ENCODE peak calls at places on chromosomes 6 and 20, in ten cellular contexts. One of them, this sample, is unnamed.

GRCh38 chr6:157982297-157982579 is 575 bp downstream of the SYNJ2 start:
- DNase-seq in osteocyte: no peak
- DNase-seq in neural crest cell: no peak
- DNase-seq in mesenchymal stem cell: peak; percentile 70
- DNase-seq in substantia nigra: no peak
- DNase-seq in HFFc6: no peak
- DNase-seq in HuH-7: no peak
- DNase-seq in GF-D8: no peak
- DNase-seq in RPMI7951: peak; percentile 31
- DNase-seq in AG04450: no peak
- DNase-seq in this sample: peak; percentile 36

GRCh38 chr20:24746351-24746685 is 202.8 kb upstream of the CST7 start:
- DNase-seq in substantia nigra: no peak
- DNase-seq in AG04450: no peak
- DNase-seq in HFFc6: no peak
- DNase-seq in neural crest cell: no peak
- DNase-seq in GF-D8: no peak
- DNase-seq in osteocyte: peak; percentile 80
- DNase-seq in mesenchymal stem cell: no peak
- DNase-seq in RPMI7951: peak; percentile 72
- DNase-seq in HuH-7: no peak
- DNase-seq in this sample: no peak

GRCh38 chr6:33217681-33218080 is 9.4 kb downstream of the RING1 start:
- DNase-seq in HuH-7: no peak
- DNase-seq in GF-D8: no peak
- DNase-seq in RPMI7951: peak; percentile 23
- DNase-seq in osteocyte: no peak
- DNase-seq in neural crest cell: no peak
- DNase-seq in mesenchymal stem cell: no peak
- DNase-seq in HFFc6: no peak
- DNase-seq in substantia nigra: no peak
- DNase-seq in AG04450: no peak
- DNase-seq in this sample: no peak

GRCh38 chr6:170129691-170130171 is 161.1 kb downstream of the DLL1 start:
- DNase-seq in substantia nigra: no peak
- DNase-seq in AG04450: no peak
- DNase-seq in mesenchymal stem cell: no peak
- DNase-seq in GF-D8: no peak
- DNase-seq in HFFc6: no peak
- DNase-seq in osteocyte: peak; percentile 87
- DNase-seq in RPMI7951: peak; percentile 89
- DNase-seq in HuH-7: no peak
- DNase-seq in neural crest cell: no peak
- DNase-seq in this sample: no peak

GRCh38 chr6:39452746-39453145 is 130.2 kb upstream of the KCNK16 start:
- DNase-seq in HuH-7: no peak
- DNase-seq in HFFc6: no peak
- DNase-seq in mesenchymal stem cell: no peak
- DNase-seq in AG04450: no peak
- DNase-seq in RPMI7951: peak; percentile 73
- DNase-seq in GF-D8: no peak
- DNase-seq in osteocyte: no peak
- DNase-seq in substantia nigra: no peak
- DNase-seq in neural crest cell: no peak
- DNase-seq in this sample: no peak

GRCh38 chr6:130046711-130047439 is 28.5 kb downstream of the L3MBTL3 start:
- DNase-seq in neural crest cell: no peak
- DNase-seq in HuH-7: no peak
- DNase-seq in AG04450: no peak
- DNase-seq in osteocyte: no peak
- DNase-seq in HFFc6: peak; percentile 12
- DNase-seq in GF-D8: no peak
- DNase-seq in RPMI7951: no peak
- DNase-seq in mesenchymal stem cell: no peak
- DNase-seq in substantia nigra: no peak
- DNase-seq in this sample: peak; percentile 64

GRCh38 chr20:61135266-61135665 is 116.8 kb upstream of the CDH4 start:
- DNase-seq in HFFc6: no peak
- DNase-seq in mesenchymal stem cell: no peak
- DNase-seq in osteocyte: no peak
- DNase-seq in AG04450: no peak
- DNase-seq in substantia nigra: no peak
- DNase-seq in HuH-7: no peak
- DNase-seq in GF-D8: no peak
- DNase-seq in RPMI7951: no peak
- DNase-seq in neural crest cell: no peak
- DNase-seq in this sample: no peak

GRCh38 chr6:81003156-81003555 is 749.3 kb downstream of the TENT5A start:
- DNase-seq in HFFc6: peak; percentile 19
- DNase-seq in substantia nigra: no peak
- DNase-seq in AG04450: no peak
- DNase-seq in RPMI7951: peak; percentile 17
- DNase-seq in HuH-7: no peak
- DNase-seq in GF-D8: no peak
- DNase-seq in osteocyte: no peak
- DNase-seq in mesenchymal stem cell: no peak
- DNase-seq in neural crest cell: no peak
- DNase-seq in this sample: peak; percentile 63

GRCh38 chr20:52490715-52491430 is 299.3 kb upstream of the ZFP64 start:
- DNase-seq in GF-D8: no peak
- DNase-seq in substantia nigra: no peak
- DNase-seq in HFFc6: peak; percentile 7
- DNase-seq in mesenchymal stem cell: peak; percentile 98
- DNase-seq in osteocyte: no peak
- DNase-seq in RPMI7951: peak; percentile 68
- DNase-seq in AG04450: peak; percentile 85
- DNase-seq in neural crest cell: no peak
- DNase-seq in HuH-7: no peak
- DNase-seq in this sample: peak; percentile 82

GRCh38 chr20:45433316-45433715 is 17.4 kb downstream of the PIGT start:
- DNase-seq in GF-D8: no peak
- DNase-seq in substantia nigra: peak; percentile 90
- DNase-seq in HuH-7: no peak
- DNase-seq in RPMI7951: peak; percentile 82
- DNase-seq in osteocyte: no peak
- DNase-seq in mesenchymal stem cell: peak; percentile 8
- DNase-seq in HFFc6: peak; percentile 58
- DNase-seq in AG04450: peak; percentile 80
- DNase-seq in neural crest cell: no peak
- DNase-seq in this sample: peak; percentile 67

GRCh38 chr20:62009869-62010445 is 55.7 kb downstream of the TAF4 start:
- DNase-seq in mesenchymal stem cell: no peak
- DNase-seq in GF-D8: no peak
- DNase-seq in HFFc6: no peak
- DNase-seq in osteocyte: no peak
- DNase-seq in RPMI7951: no peak
- DNase-seq in substantia nigra: no peak
- DNase-seq in neural crest cell: no peak
- DNase-seq in HuH-7: no peak
- DNase-seq in AG04450: no peak
- DNase-seq in this sample: no peak

GRCh38 chr6:122753688-122754056 is 25.8 kb upstream of the FABP7 start:
- DNase-seq in RPMI7951: peak; percentile 20
- DNase-seq in GF-D8: no peak
- DNase-seq in HFFc6: peak; percentile 1
- DNase-seq in HuH-7: no peak
- DNase-seq in AG04450: no peak
- DNase-seq in osteocyte: no peak
- DNase-seq in substantia nigra: no peak
- DNase-seq in neural crest cell: no peak
- DNase-seq in mesenchymal stem cell: no peak
- DNase-seq in this sample: peak; percentile 9

GRCh38 chr6:160238786-160239751 is 19.6 kb downstream of the SLC22A2 start:
- DNase-seq in mesenchymal stem cell: no peak
- DNase-seq in neural crest cell: no peak
- DNase-seq in osteocyte: no peak
- DNase-seq in AG04450: no peak
- DNase-seq in HFFc6: no peak
- DNase-seq in RPMI7951: peak; percentile 90
- DNase-seq in substantia nigra: no peak
- DNase-seq in HuH-7: no peak
- DNase-seq in GF-D8: no peak
- DNase-seq in this sample: peak; percentile 55

GRCh38 chr20:32343438-32343837 is 14.7 kb upstream of the ASXL1 start:
- DNase-seq in AG04450: no peak
- DNase-seq in osteocyte: no peak
- DNase-seq in GF-D8: no peak
- DNase-seq in RPMI7951: peak; percentile 78
- DNase-seq in substantia nigra: no peak
- DNase-seq in neural crest cell: no peak
- DNase-seq in HFFc6: peak; percentile 79
- DNase-seq in HuH-7: no peak
- DNase-seq in mesenchymal stem cell: peak; percentile 73
- DNase-seq in this sample: peak; percentile 86

GRCh38 chr20:57616143-57616951 is 3.9 kb downstream of the ZBP1 start:
- DNase-seq in HuH-7: no peak
- DNase-seq in AG04450: no peak
- DNase-seq in neural crest cell: no peak
- DNase-seq in mesenchymal stem cell: no peak
- DNase-seq in RPMI7951: no peak
- DNase-seq in substantia nigra: no peak
- DNase-seq in HFFc6: no peak
- DNase-seq in GF-D8: no peak
- DNase-seq in osteocyte: peak; percentile 78
- DNase-seq in this sample: no peak

GRCh38 chr6:23181301-23182110 is 612.1 kb downstream of the HDGFL1 start:
- DNase-seq in neural crest cell: no peak
- DNase-seq in osteocyte: no peak
- DNase-seq in HFFc6: no peak
- DNase-seq in mesenchymal stem cell: no peak
- DNase-seq in GF-D8: no peak
- DNase-seq in AG04450: no peak
- DNase-seq in RPMI7951: no peak
- DNase-seq in substantia nigra: no peak
- DNase-seq in HuH-7: no peak
- DNase-seq in this sample: no peak

GRCh38 chr20:4673371-4674001 is 48.2 kb upstream of the PRND start:
- DNase-seq in neural crest cell: no peak
- DNase-seq in mesenchymal stem cell: no peak
- DNase-seq in substantia nigra: no peak
- DNase-seq in osteocyte: peak; percentile 49
- DNase-seq in GF-D8: no peak
- DNase-seq in RPMI7951: no peak
- DNase-seq in AG04450: no peak
- DNase-seq in HFFc6: no peak
- DNase-seq in HuH-7: no peak
- DNase-seq in this sample: no peak

This sample was measured in HCEC 1CT.